ENCODE peak calls at places on chromosomes 7 and 10, in nine cellular contexts. One of them, this sample, is unnamed.

GRCh38 chr7:1250901-1251300 is 18.2 kb downstream of the UNCX start:
- DNase-seq in CD8-positive, alpha-beta T cell: no peak
- DNase-seq in ovary: no peak
- DNase-seq in neural progenitor cell: no peak
- DNase-seq in transverse colon: no peak
- DNase-seq in OCI-LY7: no peak
- DNase-seq in CD4-positive, alpha-beta T cell: no peak
- DNase-seq in A549: no peak
- DNase-seq in mammary epithelial cell: no peak
- DNase-seq in this sample: peak; percentile 32

GRCh38 chr7:149422065-149422913 is 38.6 kb downstream of the ZNF777 start:
- DNase-seq in transverse colon: peak; percentile 72
- DNase-seq in ovary: peak; percentile 48
- DNase-seq in A549: peak; percentile 85
- DNase-seq in neural progenitor cell: peak; percentile 94
- DNase-seq in CD8-positive, alpha-beta T cell: peak; percentile 50
- DNase-seq in OCI-LY7: peak; percentile 84
- DNase-seq in CD4-positive, alpha-beta T cell: peak; percentile 33
- DNase-seq in mammary epithelial cell: peak; percentile 64
- DNase-seq in this sample: peak; percentile 72

GRCh38 chr10:97974108-97974507 is 56.3 kb downstream of the CRTAC1 start:
- DNase-seq in CD4-positive, alpha-beta T cell: no peak
- DNase-seq in A549: no peak
- DNase-seq in mammary epithelial cell: no peak
- DNase-seq in CD8-positive, alpha-beta T cell: no peak
- DNase-seq in transverse colon: no peak
- DNase-seq in OCI-LY7: no peak
- DNase-seq in neural progenitor cell: peak; percentile 30
- DNase-seq in ovary: no peak
- DNase-seq in this sample: no peak

GRCh38 chr7:66667023-66667728 is 38.5 kb downstream of the KCTD7 start:
- DNase-seq in mammary epithelial cell: no peak
- DNase-seq in neural progenitor cell: no peak
- DNase-seq in A549: no peak
- DNase-seq in CD8-positive, alpha-beta T cell: no peak
- DNase-seq in OCI-LY7: no peak
- DNase-seq in CD4-positive, alpha-beta T cell: no peak
- DNase-seq in transverse colon: no peak
- DNase-seq in ovary: no peak
- DNase-seq in this sample: no peak

GRCh38 chr7:41295455-41295815 is 407.5 kb downstream of the INHBA start:
- DNase-seq in OCI-LY7: no peak
- DNase-seq in transverse colon: no peak
- DNase-seq in ovary: no peak
- DNase-seq in A549: no peak
- DNase-seq in CD4-positive, alpha-beta T cell: no peak
- DNase-seq in CD8-positive, alpha-beta T cell: no peak
- DNase-seq in mammary epithelial cell: no peak
- DNase-seq in neural progenitor cell: no peak
- DNase-seq in this sample: no peak

GRCh38 chr7:129530881-129531391 is 28.6 kb downstream of the SMKR1 start:
- DNase-seq in CD8-positive, alpha-beta T cell: no peak
- DNase-seq in mammary epithelial cell: peak; percentile 94
- DNase-seq in OCI-LY7: no peak
- DNase-seq in A549: peak; percentile 62
- DNase-seq in ovary: no peak
- DNase-seq in transverse colon: no peak
- DNase-seq in CD4-positive, alpha-beta T cell: no peak
- DNase-seq in neural progenitor cell: no peak
- DNase-seq in this sample: no peak

GRCh38 chr10:35912615-35913170 is 270.6 kb upstream of the FZD8 start:
- DNase-seq in neural progenitor cell: peak; percentile 8
- DNase-seq in A549: no peak
- DNase-seq in ovary: no peak
- DNase-seq in CD4-positive, alpha-beta T cell: no peak
- DNase-seq in CD8-positive, alpha-beta T cell: no peak
- DNase-seq in transverse colon: no peak
- DNase-seq in OCI-LY7: no peak
- DNase-seq in mammary epithelial cell: peak; percentile 86
- DNase-seq in this sample: no peak

GRCh38 chr10:10782603-10783002 is 235.1 kb upstream of the CELF2 start:
- DNase-seq in transverse colon: no peak
- DNase-seq in A549: no peak
- DNase-seq in neural progenitor cell: no peak
- DNase-seq in mammary epithelial cell: no peak
- DNase-seq in CD8-positive, alpha-beta T cell: no peak
- DNase-seq in OCI-LY7: no peak
- DNase-seq in CD4-positive, alpha-beta T cell: no peak
- DNase-seq in ovary: no peak
- DNase-seq in this sample: no peak

GRCh38 chr7:43362652-43363428 is 220.1 kb upstream of the STK17A start:
- DNase-seq in mammary epithelial cell: peak; percentile 67
- DNase-seq in CD4-positive, alpha-beta T cell: no peak
- DNase-seq in A549: peak; percentile 12
- DNase-seq in CD8-positive, alpha-beta T cell: no peak
- DNase-seq in transverse colon: no peak
- DNase-seq in neural progenitor cell: no peak
- DNase-seq in OCI-LY7: peak; percentile 5
- DNase-seq in ovary: no peak
- DNase-seq in this sample: no peak

GRCh38 chr7:134905375-134905774 is 80.9 kb upstream of the AGBL3 start:
- DNase-seq in transverse colon: peak; percentile 39
- DNase-seq in ovary: peak; percentile 69
- DNase-seq in mammary epithelial cell: peak; percentile 82
- DNase-seq in neural progenitor cell: no peak
- DNase-seq in OCI-LY7: no peak
- DNase-seq in CD8-positive, alpha-beta T cell: no peak
- DNase-seq in A549: no peak
- DNase-seq in CD4-positive, alpha-beta T cell: no peak
- DNase-seq in this sample: peak; percentile 21

GRCh38 chr7:32535303-32535702 is 40.0 kb downstream of the AVL9 start:
- DNase-seq in transverse colon: no peak
- DNase-seq in A549: no peak
- DNase-seq in neural progenitor cell: no peak
- DNase-seq in CD8-positive, alpha-beta T cell: no peak
- DNase-seq in OCI-LY7: no peak
- DNase-seq in CD4-positive, alpha-beta T cell: no peak
- DNase-seq in ovary: no peak
- DNase-seq in mammary epithelial cell: no peak
- DNase-seq in this sample: no peak

GRCh38 chr7:100013328-100013676 is 2.1 kb upstream of the ZKSCAN1 start:
- DNase-seq in OCI-LY7: peak; percentile 17
- DNase-seq in transverse colon: no peak
- DNase-seq in A549: no peak
- DNase-seq in ovary: no peak
- DNase-seq in CD8-positive, alpha-beta T cell: no peak
- DNase-seq in CD4-positive, alpha-beta T cell: no peak
- DNase-seq in neural progenitor cell: no peak
- DNase-seq in mammary epithelial cell: peak; percentile 68
- DNase-seq in this sample: no peak

GRCh38 chr10:108877130-108877529 is 1046.2 kb downstream of the XPNPEP1 start:
- DNase-seq in CD8-positive, alpha-beta T cell: no peak
- DNase-seq in ovary: no peak
- DNase-seq in CD4-positive, alpha-beta T cell: no peak
- DNase-seq in OCI-LY7: no peak
- DNase-seq in neural progenitor cell: no peak
- DNase-seq in transverse colon: no peak
- DNase-seq in mammary epithelial cell: no peak
- DNase-seq in A549: no peak
- DNase-seq in this sample: no peak

GRCh38 chr10:122301055-122301810 is 30.1 kb downstream of the BTBD16 start:
- DNase-seq in OCI-LY7: no peak
- DNase-seq in mammary epithelial cell: no peak
- DNase-seq in neural progenitor cell: no peak
- DNase-seq in transverse colon: no peak
- DNase-seq in A549: no peak
- DNase-seq in CD8-positive, alpha-beta T cell: no peak
- DNase-seq in CD4-positive, alpha-beta T cell: no peak
- DNase-seq in ovary: no peak
- DNase-seq in this sample: no peak

GRCh38 chr7:15967121-15967520 is 280.6 kb upstream of the MEOX2 start:
- DNase-seq in CD8-positive, alpha-beta T cell: no peak
- DNase-seq in ovary: no peak
- DNase-seq in neural progenitor cell: no peak
- DNase-seq in mammary epithelial cell: no peak
- DNase-seq in transverse colon: no peak
- DNase-seq in OCI-LY7: no peak
- DNase-seq in A549: no peak
- DNase-seq in CD4-positive, alpha-beta T cell: no peak
- DNase-seq in this sample: no peak

GRCh38 chr7:16204953-16205352 is 216.4 kb downstream of the CRPPA start:
- DNase-seq in OCI-LY7: no peak
- DNase-seq in A549: no peak
- DNase-seq in ovary: no peak
- DNase-seq in mammary epithelial cell: no peak
- DNase-seq in neural progenitor cell: peak; percentile 56
- DNase-seq in CD4-positive, alpha-beta T cell: no peak
- DNase-seq in CD8-positive, alpha-beta T cell: no peak
- DNase-seq in transverse colon: no peak
- DNase-seq in this sample: no peak

GRCh38 chr7:54879776-54880175 is 120.8 kb upstream of the SEC61G start:
- DNase-seq in mammary epithelial cell: no peak
- DNase-seq in CD8-positive, alpha-beta T cell: no peak
- DNase-seq in CD4-positive, alpha-beta T cell: no peak
- DNase-seq in ovary: no peak
- DNase-seq in OCI-LY7: no peak
- DNase-seq in transverse colon: no peak
- DNase-seq in neural progenitor cell: no peak
- DNase-seq in A549: peak; percentile 71
- DNase-seq in this sample: no peak

GRCh38 chr10:50674469-50675254 is 50.9 kb upstream of the SGMS1 start:
- DNase-seq in CD8-positive, alpha-beta T cell: no peak
- DNase-seq in CD4-positive, alpha-beta T cell: no peak
- DNase-seq in neural progenitor cell: peak; percentile 43
- DNase-seq in OCI-LY7: no peak
- DNase-seq in ovary: no peak
- DNase-seq in mammary epithelial cell: no peak
- DNase-seq in transverse colon: no peak
- DNase-seq in A549: no peak
- DNase-seq in this sample: no peak

GRCh38 chr10:30645340-30645827 is 15.8 kb upstream of the LYZL2 start:
- DNase-seq in transverse colon: no peak
- DNase-seq in CD8-positive, alpha-beta T cell: no peak
- DNase-seq in mammary epithelial cell: peak; percentile 41
- DNase-seq in OCI-LY7: no peak
- DNase-seq in A549: peak; percentile 34
- DNase-seq in ovary: no peak
- DNase-seq in CD4-positive, alpha-beta T cell: no peak
- DNase-seq in neural progenitor cell: peak; percentile 68
- DNase-seq in this sample: no peak

GRCh38 chr7:56009695-56010094 is 41.5 kb downstream of the PSPH start:
- DNase-seq in ovary: no peak
- DNase-seq in transverse colon: peak; percentile 47
- DNase-seq in CD4-positive, alpha-beta T cell: no peak
- DNase-seq in A549: no peak
- DNase-seq in neural progenitor cell: no peak
- DNase-seq in CD8-positive, alpha-beta T cell: no peak
- DNase-seq in mammary epithelial cell: peak; percentile 95
- DNase-seq in OCI-LY7: no peak
- DNase-seq in this sample: peak; percentile 54

GRCh38 chr10:62852961-62853702 is 37.0 kb upstream of the EGR2 start:
- DNase-seq in A549: no peak
- DNase-seq in CD4-positive, alpha-beta T cell: no peak
- DNase-seq in transverse colon: no peak
- DNase-seq in OCI-LY7: peak; percentile 45
- DNase-seq in mammary epithelial cell: no peak
- DNase-seq in ovary: no peak
- DNase-seq in CD8-positive, alpha-beta T cell: no peak
- DNase-seq in neural progenitor cell: no peak
- DNase-seq in this sample: no peak

GRCh38 chr7:129258649-129259389 is 34.0 kb downstream of the AHCYL2 start:
- DNase-seq in CD4-positive, alpha-beta T cell: no peak
- DNase-seq in ovary: no peak
- DNase-seq in A549: no peak
- DNase-seq in neural progenitor cell: peak; percentile 93
- DNase-seq in mammary epithelial cell: no peak
- DNase-seq in CD8-positive, alpha-beta T cell: no peak
- DNase-seq in OCI-LY7: peak; percentile 13
- DNase-seq in transverse colon: no peak
- DNase-seq in this sample: no peak

DNA sequence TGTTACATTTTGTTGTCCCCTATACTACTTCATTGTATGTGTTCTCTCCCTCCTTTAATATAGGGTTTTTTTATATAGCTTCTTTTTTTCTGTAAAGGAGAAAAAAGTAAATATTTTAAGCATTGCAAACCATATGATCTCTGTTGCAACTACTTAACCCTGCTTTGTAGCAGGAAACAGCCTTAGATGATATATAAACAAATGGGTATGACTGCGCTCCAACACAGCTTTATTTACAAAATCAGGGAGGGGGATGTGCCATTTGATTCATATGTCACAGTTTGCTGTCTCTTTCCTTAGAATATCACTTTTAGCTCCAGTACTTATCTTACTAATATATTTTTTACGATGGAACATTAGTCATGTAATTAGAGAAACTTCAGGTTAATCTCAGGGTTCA is 155.2 kb upstream of the GNAI1 start:
- DNase-seq in OCI-LY7: no peak
- DNase-seq in transverse colon: no peak
- DNase-seq in A549: no peak
- DNase-seq in neural progenitor cell: no peak
- DNase-seq in CD4-positive, alpha-beta T cell: no peak
- DNase-seq in CD8-positive, alpha-beta T cell: no peak
- DNase-seq in ovary: no peak
- DNase-seq in mammary epithelial cell: no peak
- DNase-seq in this sample: no peak
- H3K27ac ChIP-seq in OCI-LY7: no peak overlapping the region
- H3K27ac ChIP-seq in transverse colon: no peak overlapping the region
- H3K27ac ChIP-seq in A549: no peak overlapping the region
- H3K27ac ChIP-seq in neural progenitor cell: no peak overlapping the region
- H3K27ac ChIP-seq in CD4-positive, alpha-beta T cell: no peak overlapping the region
- H3K27ac ChIP-seq in CD8-positive, alpha-beta T cell: no peak overlapping the region
- H3K27ac ChIP-seq in ovary: no peak overlapping the region
- H3K27ac ChIP-seq in mammary epithelial cell: no peak overlapping the region
- H3K27ac ChIP-seq in this sample: no peak overlapping the region

GRCh38 chr10:60762554-60762953 is 15.7 kb upstream of the CDK1 start:
- DNase-seq in CD4-positive, alpha-beta T cell: no peak
- DNase-seq in CD8-positive, alpha-beta T cell: no peak
- DNase-seq in mammary epithelial cell: no peak
- DNase-seq in A549: no peak
- DNase-seq in neural progenitor cell: peak; percentile 16
- DNase-seq in transverse colon: no peak
- DNase-seq in OCI-LY7: no peak
- DNase-seq in ovary: no peak
- DNase-seq in this sample: no peak
- H3K27ac ChIP-seq in CD4-positive, alpha-beta T cell: no peak overlapping the region
- H3K27ac ChIP-seq in CD8-positive, alpha-beta T cell: no peak overlapping the region
- H3K27ac ChIP-seq in mammary epithelial cell: no peak overlapping the region
- H3K27ac ChIP-seq in A549: no peak overlapping the region
- H3K27ac ChIP-seq in neural progenitor cell: no peak overlapping the region
- H3K27ac ChIP-seq in transverse colon: no peak overlapping the region
- H3K27ac ChIP-seq in OCI-LY7: no peak overlapping the region
- H3K27ac ChIP-seq in ovary: no peak overlapping the region
- H3K27ac ChIP-seq in this sample: no peak overlapping the region

GRCh38 chr7:114606100-114606499 is 191.5 kb downstream of the FOXP2 start:
- DNase-seq in OCI-LY7: no peak
- DNase-seq in CD4-positive, alpha-beta T cell: no peak
- DNase-seq in neural progenitor cell: no peak
- DNase-seq in CD8-positive, alpha-beta T cell: no peak
- DNase-seq in A549: no peak
- DNase-seq in transverse colon: no peak
- DNase-seq in mammary epithelial cell: no peak
- DNase-seq in ovary: no peak
- DNase-seq in this sample: no peak
- H3K27ac ChIP-seq in OCI-LY7: no peak overlapping the region
- H3K27ac ChIP-seq in CD4-positive, alpha-beta T cell: no peak overlapping the region
- H3K27ac ChIP-seq in neural progenitor cell: no peak overlapping the region
- H3K27ac ChIP-seq in CD8-positive, alpha-beta T cell: no peak overlapping the region
- H3K27ac ChIP-seq in A549: no peak overlapping the region
- H3K27ac ChIP-seq in transverse colon: no peak overlapping the region
- H3K27ac ChIP-seq in mammary epithelial cell: no peak overlapping the region
- H3K27ac ChIP-seq in ovary: no peak overlapping the region
- H3K27ac ChIP-seq in this sample: no peak overlapping the region

GRCh38 chr7:78149787-78150186 is 351.2 kb downstream of the PHTF2 start:
- DNase-seq in CD4-positive, alpha-beta T cell: no peak
- DNase-seq in neural progenitor cell: no peak
- DNase-seq in OCI-LY7: no peak
- DNase-seq in CD8-positive, alpha-beta T cell: no peak
- DNase-seq in transverse colon: no peak
- DNase-seq in ovary: no peak
- DNase-seq in A549: no peak
- DNase-seq in mammary epithelial cell: no peak
- DNase-seq in this sample: no peak
- H3K27ac ChIP-seq in CD4-positive, alpha-beta T cell: no peak overlapping the region
- H3K27ac ChIP-seq in neural progenitor cell: no peak overlapping the region
- H3K27ac ChIP-seq in OCI-LY7: no peak overlapping the region
- H3K27ac ChIP-seq in CD8-positive, alpha-beta T cell: no peak overlapping the region
- H3K27ac ChIP-seq in transverse colon: no peak overlapping the region
- H3K27ac ChIP-seq in ovary: no peak overlapping the region
- H3K27ac ChIP-seq in A549: no peak overlapping the region
- H3K27ac ChIP-seq in mammary epithelial cell: no peak overlapping the region
- H3K27ac ChIP-seq in this sample: no peak overlapping the region

This sample was measured in right lobe of liver.